ENCODE peak calls at places on chromosome 16, in four cellular contexts. K, Q, E and J are unnamed samples. For H3K36me3 and H3K4me1, the result is how much of the 10 kb centered on the place peaks cover.

GRCh38 chr16:87305505-87306391 is 11.4 kb downstream of the C16orf95 start:
- DNase-seq in K (no peak), E (peak), Q (no peak), J (no peak)

GRCh38 chr16:4093495-4094137 is 22.6 kb downstream of the ADCY9 start:
- DNase-seq in Q (no peak), K (peak), E (peak), J (no peak)

GRCh38 chr16:12651765-12652531 is 151.7 kb downstream of the CPPED1 start:
- DNase-seq in K (no peak), E (no peak), Q (no peak), J (no peak)

GRCh38 chr16:76182092-76182635 is 95.0 kb upstream of the CNTNAP4 start:
- DNase-seq in Q (no peak), K (no peak), E (no peak), J (no peak)

GRCh38 chr16:20931066-20931465 is 30.5 kb downstream of the LYRM1 start:
- DNase-seq in E (no peak), K (no peak), Q (no peak), J (no peak)

GRCh38 chr16:54116126-54116525 is 170.5 kb downstream of the IRX3 start:
- DNase-seq in Q (no peak), E (peak), K (no peak), J (no peak)

GRCh38 chr16:67244387-67245188 is 2.7 kb downstream of the FHOD1 start:
- DNase-seq in Q (peak), K (peak), E (peak), J (no peak)

GRCh38 chr16:29996773-29997250 is 771 bp downstream of the INO80E start:
- DNase-seq in Q (no peak), E (peak), K (no peak), J (no peak)

GRCh38 chr16:383326-384020 is 1.7 kb upstream of the PGAP6 start:
- DNase-seq in K (peak), Q (no peak), E (no peak), J (no peak)

GRCh38 chr16:25608002-25608401 is 83.8 kb upstream of the HS3ST4 start:
- DNase-seq in K (no peak), E (no peak), Q (no peak), J (no peak)

GRCh38 chr16:27426423-27427408 is 24.7 kb downstream of the IL21R start:
- DNase-seq in K (peak), E (peak), Q (no peak), J (no peak)

GRCh38 chr16:84947022-84947421 is 64.3 kb downstream of the ZDHHC7 start:
- DNase-seq in K (no peak), Q (no peak), E (no peak), J (no peak)

GRCh38 chr16:77212736-77213541 is 13.7 kb downstream of the SYCE1L start:
- DNase-seq in E (peak), K (peak), Q (no peak), J (no peak)

GRCh38 chr16:11989238-11990160 is 13.0 kb downstream of the SNX29 start:
- DNase-seq in Q (no peak), E (peak), K (no peak), J (no peak)

GRCh38 chr16:2919511-2920255 is 8.0 kb downstream of the FLYWCH1 start:
- DNase-seq in Q (no peak), K (peak), E (peak), J (no peak)

GRCh38 chr16:13873835-13874438 is 46.0 kb upstream of the ERCC4 start:
- DNase-seq in Q (no peak), K (no peak), E (peak), J (peak)

GRCh38 chr16:86663691-86664517 is 85.6 kb downstream of the FOXL1 start:
- DNase-seq in E (peak), K (no peak), Q (no peak), J (no peak)

GRCh38 chr16:35198223-35199199 is 1739.1 kb downstream of the TP53TG3F start:
- DNase-seq in E (no peak), Q (no peak), K (no peak), J (no peak)

GRCh38 chr16:533391-534088 is 6.0 kb downstream of the CAPN15 start:
- DNase-seq in K (no peak), E (no peak), Q (no peak), J (no peak)

GRCh38 chr16:87431926-87432325 is 39.8 kb downstream of the MAP1LC3B start:
- DNase-seq in E (peak), K (peak), Q (no peak), J (no peak)

GRCh38 chr16:84065536-84066132 is 23.0 kb upstream of the SLC38A8 start:
- DNase-seq in Q (no peak), K (peak), E (peak), J (no peak)

GRCh38 chr16:68444058-68444657 is 4.2 kb downstream of the SMPD3 start:
- DNase-seq in Q (no peak), E (peak), K (peak), J (peak)

GRCh38 chr16:5041604-5042133 is 7.9 kb upstream of the NAGPA start:
- DNase-seq in E (peak), K (peak), Q (no peak), J (no peak)

GRCh38 chr16:82671743-82672142 is 45.0 kb downstream of the CDH13 start:
- DNase-seq in K (no peak), E (no peak), Q (no peak), J (no peak)

GRCh38 chr16:12470311-12471229 is 333.1 kb downstream of the CPPED1 start:
- DNase-seq in K (peak), Q (peak), E (no peak), J (no peak)

GRCh38 chr16:86086471-86086870 is 187.5 kb downstream of the IRF8 start:
- DNase-seq in K (no peak), Q (no peak), E (no peak), J (no peak)

GRCh38 chr16:21598676-21599157 is 660 bp upstream of the METTL9 start:
- DNase-seq in Q (no peak), K (peak), E (peak), J (no peak)

GRCh38 chr16:78916928-78917545 is 683.5 kb downstream of the MAF start:
- DNase-seq in E (no peak), K (no peak), Q (no peak), J (no peak)

GRCh38 chr16:64969221-64969620 is 152.6 kb downstream of the CDH11 start:
- DNase-seq in E (peak), K (no peak), Q (no peak), J (no peak)

GRCh38 chr16:4391635-4392381 is 20.2 kb downstream of the VASN start:
- DNase-seq in K (no peak), E (no peak), Q (no peak), J (no peak)

GRCh38 chr16:14310519-14310991 is 239.4 kb downstream of the MRTFB start:
- DNase-seq in Q (no peak), E (peak), K (no peak), J (no peak)

GRCh38 chr16:35744716-35745115 is 2285.3 kb downstream of the TP53TG3F start:
- DNase-seq in Q (no peak), E (no peak), K (no peak), J (no peak)

GRCh38 chr16:58337090-58337444 is 42.2 kb upstream of the PRSS54 start:
- DNase-seq in Q (no peak), K (peak), E (no peak), J (no peak)
- H3K4me3 ChIP-seq in Q (peak), K (no peak), E (no peak), J (no peak)

GRCh38 chr16:1668612-1669319 is 9.3 kb upstream of the JPT2 start:
- DNase-seq in E (no peak), Q (no peak), K (no peak), J (no peak)
- H3K36me3 ChIP-seq in E (half or more), Q (half or more), K (half or more), J (half or more)

DNA sequence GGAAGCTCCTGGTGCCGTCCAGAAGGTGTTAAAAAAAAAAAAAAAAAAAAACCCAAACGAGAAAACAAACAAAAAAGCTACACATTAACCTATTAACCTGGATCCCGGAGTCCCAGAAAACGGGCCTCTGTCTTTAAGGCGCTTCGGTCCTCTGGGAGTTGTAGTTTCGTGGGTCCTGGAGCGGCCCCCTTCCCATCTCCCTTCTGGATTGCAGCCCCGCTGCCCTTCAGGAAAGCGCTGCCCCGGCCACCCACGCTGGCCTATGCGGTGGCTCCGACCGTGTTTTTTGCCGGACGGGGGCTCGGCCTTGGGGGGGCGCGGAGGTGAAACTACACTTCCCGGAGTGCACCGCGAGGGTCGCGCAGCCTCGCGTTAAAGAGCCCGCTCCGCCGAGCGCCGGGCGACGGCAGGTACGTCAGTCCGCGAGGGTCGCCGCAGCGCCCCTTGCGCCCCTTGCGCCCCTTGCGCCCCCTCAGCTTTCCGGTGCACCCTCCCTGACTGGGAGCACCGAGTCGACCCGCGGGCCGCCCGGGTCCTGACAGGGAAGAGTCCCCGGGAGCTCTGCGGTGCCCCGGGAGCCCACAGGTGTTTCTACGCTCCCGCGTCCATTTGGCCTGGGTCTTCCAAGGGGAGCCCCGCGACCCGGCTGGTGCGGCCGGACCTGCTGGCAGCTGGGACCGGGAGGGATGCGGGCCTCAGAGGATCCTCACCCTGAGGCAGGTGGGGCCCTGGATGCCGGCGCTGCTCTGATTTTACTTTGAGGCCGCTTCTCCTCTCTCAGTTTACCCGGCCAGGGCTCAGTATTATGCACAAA is at the start of gene FCSK:
- DNase-seq in E (peak), Q (no peak), K (peak), J (no peak)
- H3K4me1 ChIP-seq in E (under half), Q (under half), K (under half), J (under half)

DNA sequence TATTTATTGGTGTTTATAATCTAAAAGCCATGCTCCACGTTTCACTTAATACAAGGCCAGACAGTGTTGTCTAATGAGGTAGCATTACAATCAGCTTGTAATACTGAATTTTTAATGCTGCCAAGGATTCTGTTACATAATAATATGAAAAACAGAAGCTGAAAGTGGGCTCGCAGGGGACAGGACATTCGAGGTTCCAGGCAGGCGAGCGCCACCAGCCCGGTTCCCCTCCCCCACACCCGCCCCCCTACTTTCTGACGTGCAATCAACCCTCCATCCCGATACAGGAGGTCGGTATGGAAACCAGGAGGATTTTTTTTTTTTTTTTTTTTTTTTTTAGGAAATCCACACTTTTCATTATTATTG is 6.2 kb upstream of the ZFHX3 start:
- DNase-seq in Q (no peak), E (peak), K (peak), J (no peak)
- H3K4me3 ChIP-seq in Q (peak), E (no peak), K (no peak), J (no peak)

GRCh38 chr16:71924710-71925109 is 29.4 kb downstream of the IST1 start:
- DNase-seq in E (no peak), Q (no peak), K (no peak), J (no peak)

GRCh38 chr16:71927383-71927782 is 32.1 kb downstream of the IST1 start:
- DNase-seq in K (peak), E (peak), Q (peak), J (no peak)

GRCh38 chr16:71927787-71928186 is 32.5 kb downstream of the IST1 start:
- DNase-seq in E (no peak), K (no peak), Q (no peak), J (no peak)

GRCh38 chr16:71920658-71921057 is 25.3 kb downstream of the IST1 start:
- DNase-seq in Q (no peak), E (no peak), K (no peak), J (no peak)

GRCh38 chr16:71923941-71924690 is 28.8 kb downstream of the IST1 start:
- DNase-seq in E (peak), K (no peak), Q (no peak), J (no peak)
- H3K36me3 ChIP-seq in E (half or more), K (half or more), Q (half or more), J (half or more)

GRCh38 chr16:88764080-88764479 is 20.9 kb downstream of the PIEZO1 start:
- DNase-seq in E (no peak), K (no peak), Q (no peak), J (no peak)
- H3K4me1 ChIP-seq in E (half or more), K (half or more), Q (under half), J (under half)

DNA sequence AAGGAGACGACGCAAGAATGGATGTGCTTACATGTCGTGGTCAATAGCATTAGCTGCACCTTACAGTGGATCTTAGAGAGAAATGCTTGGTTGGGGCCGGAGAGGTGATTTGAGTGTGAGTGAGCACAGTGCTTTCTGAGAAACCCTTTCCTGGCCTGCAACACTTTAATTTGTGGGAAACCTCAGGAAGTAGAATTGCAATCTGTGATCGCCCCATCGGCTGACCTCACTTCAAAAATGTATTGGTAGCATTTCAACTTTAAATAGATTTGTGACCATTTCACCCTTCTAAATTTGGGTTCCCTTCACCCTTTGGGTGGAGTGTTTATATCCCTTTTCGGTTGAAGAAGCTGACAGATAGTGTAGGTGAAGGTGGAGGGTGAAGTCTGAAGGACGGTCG is 13.2 kb downstream of the PRKCB start:
- DNase-seq in E (no peak), Q (no peak), K (no peak), J (no peak)
- H3K4me3 ChIP-seq in E (no peak), Q (no peak), K (no peak), J (no peak)